ENCODE peak calls at places on chromosomes 4 and X, in four cellular contexts. H, C, U and L are unnamed samples.

GRCh38 chrX:139506318-139506717 is 24.2 kb upstream of the F9 start:
- DNase-seq in H (no peak), C (no peak), U (no peak), L (no peak)

GRCh38 chr4:38131371-38132139 is 171.4 kb downstream of the PTTG2 start:
- DNase-seq in H (no peak), C (no peak), U (peak; percentile 80), L (no peak)

GRCh38 chr4:142959156-142959555 is 113.1 kb upstream of the INPP4B start:
- DNase-seq in H (no peak), C (no peak), U (no peak), L (no peak)

GRCh38 chrX:10173331-10173900 is 16.6 kb downstream of the CLCN4 start:
- DNase-seq in H (peak; percentile 89), C (peak; percentile 69), U (peak; percentile 73), L (no peak)

GRCh38 chr4:140743194-140743931 is 12.8 kb downstream of the TBC1D9 start:
- DNase-seq in H (peak; percentile 79), C (no peak), U (peak; percentile 64), L (no peak)

GRCh38 chr4:100095729-100096595 is 94.3 kb downstream of the DDIT4L start:
- DNase-seq in H (peak; percentile 91), C (peak; percentile 75), U (peak; percentile 77), L (peak; percentile 46)

GRCh38 chr4:188002751-188003150 is 7.2 kb downstream of the ZFP42 start:
- DNase-seq in H (no peak), C (no peak), U (no peak), L (no peak)

GRCh38 chr4:187504974-187505797 is 490.4 kb upstream of the ZFP42 start:
- DNase-seq in H (no peak), C (no peak), U (peak; percentile 50), L (no peak)

GRCh38 chrX:140764401-140764919 is 54.9 kb downstream of the LINC00632 start:
- DNase-seq in H (peak; percentile 80), C (peak; percentile 70), U (peak; percentile 59), L (peak; percentile 39)

GRCh38 chrX:49037883-49038475 is 5.2 kb downstream of the TFE3 start:
- DNase-seq in H (peak; percentile 62), C (no peak), U (no peak), L (no peak)

GRCh38 chr4:68904786-68905185 is 46.8 kb downstream of the UGT2A3 start:
- DNase-seq in H (no peak), C (no peak), U (peak; percentile 19), L (no peak)

GRCh38 chrX:124217289-124218251 is 114.9 kb upstream of the TEX13D start:
- DNase-seq in H (peak; percentile 57), C (no peak), U (peak; percentile 67), L (no peak)

GRCh38 chr4:29540439-29541102 is 1179.6 kb upstream of the PCDH7 start:
- DNase-seq in H (no peak), C (no peak), U (no peak), L (no peak)

GRCh38 chr4:75849459-75849858 is 52.8 kb downstream of the PPEF2 start:
- DNase-seq in H (peak; percentile 31), C (no peak), U (peak; percentile 40), L (peak; percentile 49)

GRCh38 chr4:142512161-142512560 is 333.9 kb downstream of the INPP4B start:
- DNase-seq in H (peak; percentile 69), C (no peak), U (no peak), L (no peak)

GRCh38 chr4:610411-611261 is 14.7 kb upstream of the PDE6B start:
- DNase-seq in H (peak; percentile 63), C (no peak), U (no peak), L (no peak)

GRCh38 chr4:52606766-52607165 is 52.3 kb downstream of the USP46 start:
- DNase-seq in H (peak; percentile 63), C (no peak), U (no peak), L (no peak)

GRCh38 chr4:185394568-185395254 is 1.0 kb downstream of the LRP2BP start:
- DNase-seq in H (peak; percentile 73), C (no peak), U (no peak), L (no peak)

GRCh38 chr4:138236035-138236434 is 6.1 kb downstream of the SLC7A11 start:
- DNase-seq in H (peak; percentile 50), C (no peak), U (no peak), L (no peak)

GRCh38 chrX:39519213-39519544 is 578.6 kb downstream of the BCOR start:
- DNase-seq in H (peak; percentile 30), C (no peak), U (no peak), L (no peak)

GRCh38 chrX:1601768-1602085 is 10.3 kb downstream of the AKAP17A start:
- DNase-seq in H (no peak), C (no peak), U (no peak), L (peak; percentile 21)

GRCh38 chr4:186726150-186726439 is 2.4 kb upstream of the FAT1 start:
- DNase-seq in H (no peak), C (no peak), U (no peak), L (no peak)

GRCh38 chr4:16717266-16717970 is 181.0 kb downstream of the LDB2 start:
- DNase-seq in H (peak; percentile 64), C (no peak), U (no peak), L (no peak)

GRCh38 chr4:186158966-186159365 is 32.4 kb upstream of the CYP4V2 start:
- DNase-seq in H (no peak), C (no peak), U (no peak), L (no peak)

GRCh38 chr4:169795585-169795984 is 37.8 kb upstream of the HPF1 start:
- DNase-seq in H (peak; percentile 66), C (no peak), U (no peak), L (no peak)

GRCh38 chr4:56186808-56187523 is 200.3 kb downstream of the AASDH start:
- DNase-seq in H (no peak), C (no peak), U (peak; percentile 44), L (no peak)

GRCh38 chrX:123399709-123400108 is 215.6 kb downstream of the GRIA3 start:
- DNase-seq in H (peak; percentile 20), C (no peak), U (no peak), L (no peak)

GRCh38 chr4:83837614-83838308 is 301.9 kb downstream of the GPAT3 start:
- DNase-seq in H (no peak), C (no peak), U (no peak), L (no peak)

GRCh38 chr4:16617416-16617815 is 281.0 kb downstream of the LDB2 start:
- DNase-seq in H (peak; percentile 66), C (no peak), U (no peak), L (no peak)

GRCh38 chr4:135508006-135508714 is 1306.6 kb upstream of the PABPC4L start:
- DNase-seq in H (peak; percentile 2), C (no peak), U (no peak), L (no peak)